ENCODE peak calls at places on chromosomes 12 and 14, in seven cellular contexts. P, K, R, Y, S, V and A are unnamed samples.

GRCh38 chr12:111314949-111315539 is 53.9 kb downstream of the PHETA1 start:
- DNase-seq in V (no peak), P (no peak), S (peak; percentile 34), Y (no peak), K (no peak), R (no peak), A (no peak)

GRCh38 chr14:22532345-22533056 is 56.5 kb downstream of the DAD1 start:
- DNase-seq in S (no peak), P (peak; percentile 49), V (no peak), R (peak; percentile 55), Y (no peak), K (no peak), A (no peak)

GRCh38 chr12:107447336-107447735 is 238.3 kb upstream of the PWP1 start:
- DNase-seq in S (no peak), R (no peak), P (no peak), V (no peak), K (no peak), Y (no peak), A (no peak)

GRCh38 chr12:1737643-1738286 is 46.9 kb downstream of the ADIPOR2 start:
- DNase-seq in V (no peak), P (no peak), R (no peak), K (no peak), Y (no peak), S (no peak), A (no peak)

GRCh38 chr12:27866382-27867101 is 86.5 kb upstream of the MANSC4 start:
- DNase-seq in R (peak; percentile 83), S (peak; percentile 68), K (no peak), P (peak; percentile 70), V (no peak), Y (no peak), A (no peak)

GRCh38 chr14:23910081-23910875 is 43.3 kb upstream of the DHRS4 start:
- DNase-seq in Y (peak; percentile 48), S (peak; percentile 88), K (peak; percentile 90), V (peak; percentile 81), R (peak; percentile 57), P (peak; percentile 48), A (peak; percentile 89)

GRCh38 chr12:5509557-5509956 is 77.6 kb downstream of the NTF3 start:
- DNase-seq in V (no peak), K (no peak), S (no peak), Y (no peak), P (no peak), R (no peak), A (no peak)

GRCh38 chr12:29429999-29430698 is 49.2 kb upstream of the ERGIC2 start:
- DNase-seq in V (no peak), R (no peak), P (no peak), S (no peak), K (peak; percentile 61), Y (peak; percentile 12), A (no peak)

GRCh38 chr12:58727526-58727925 is 192.8 kb downstream of the LRIG3 start:
- DNase-seq in R (peak; percentile 36), S (no peak), Y (no peak), K (no peak), V (no peak), P (peak; percentile 41), A (no peak)

GRCh38 chr14:71588028-71588427 is 344.2 kb upstream of the RGS6 start:
- DNase-seq in K (no peak), Y (no peak), P (peak; percentile 89), S (no peak), V (no peak), R (peak; percentile 25), A (no peak)

GRCh38 chr12:120677765-120678473 is 9.0 kb upstream of the MLEC start:
- DNase-seq in K (no peak), P (no peak), S (no peak), Y (no peak), V (no peak), R (no peak), A (no peak)

GRCh38 chr14:24411468-24412454 is 13.0 kb downstream of the NYNRIN start:
- DNase-seq in V (no peak), R (peak; percentile 72), K (peak; percentile 72), S (peak; percentile 74), Y (peak; percentile 23), P (peak; percentile 59), A (peak; percentile 59)

GRCh38 chr14:99231850-99232401 is 40.1 kb downstream of the BCL11B start:
- DNase-seq in S (no peak), P (no peak), V (peak; percentile 64), Y (peak; percentile 61), K (peak; percentile 96), R (no peak), A (peak; percentile 92)

GRCh38 chr14:89417469-89418225 is 614 bp upstream of the FOXN3 start:
- DNase-seq in R (peak; percentile 64), K (peak; percentile 77), V (no peak), S (peak; percentile 76), P (peak; percentile 33), Y (peak; percentile 42), A (peak; percentile 49)

GRCh38 chr12:94134226-94134795 is 14.1 kb upstream of the PLXNC1 start:
- DNase-seq in P (peak; percentile 62), V (no peak), Y (no peak), R (peak; percentile 60), S (peak; percentile 77), K (peak; percentile 63), A (no peak)

GRCh38 chr12:19842116-19842515 is 402.8 kb downstream of the AEBP2 start:
- DNase-seq in Y (no peak), S (no peak), V (no peak), R (no peak), K (no peak), P (no peak), A (no peak)

GRCh38 chr12:108642269-108642870 is 8.7 kb upstream of the SELPLG start:
- DNase-seq in V (no peak), R (no peak), K (no peak), S (no peak), P (no peak), Y (no peak), A (no peak)

GRCh38 chr12:51714666-51715065 is 123.6 kb downstream of the SCN8A start:
- DNase-seq in R (peak; percentile 26), P (peak; percentile 67), Y (no peak), V (no peak), S (no peak), K (peak; percentile 12), A (no peak)

GRCh38 chr12:4269279-4269991 is 4.1 kb upstream of the CCND2 start:
- DNase-seq in P (peak; percentile 29), S (peak; percentile 27), K (peak; percentile 98), R (peak; percentile 75), Y (peak; percentile 76), V (no peak), A (peak; percentile 90)

GRCh38 chr12:25784669-25785068 is 173.8 kb upstream of the RASSF8 start:
- DNase-seq in K (no peak), S (no peak), P (no peak), R (no peak), Y (no peak), V (no peak), A (no peak)

DNA sequence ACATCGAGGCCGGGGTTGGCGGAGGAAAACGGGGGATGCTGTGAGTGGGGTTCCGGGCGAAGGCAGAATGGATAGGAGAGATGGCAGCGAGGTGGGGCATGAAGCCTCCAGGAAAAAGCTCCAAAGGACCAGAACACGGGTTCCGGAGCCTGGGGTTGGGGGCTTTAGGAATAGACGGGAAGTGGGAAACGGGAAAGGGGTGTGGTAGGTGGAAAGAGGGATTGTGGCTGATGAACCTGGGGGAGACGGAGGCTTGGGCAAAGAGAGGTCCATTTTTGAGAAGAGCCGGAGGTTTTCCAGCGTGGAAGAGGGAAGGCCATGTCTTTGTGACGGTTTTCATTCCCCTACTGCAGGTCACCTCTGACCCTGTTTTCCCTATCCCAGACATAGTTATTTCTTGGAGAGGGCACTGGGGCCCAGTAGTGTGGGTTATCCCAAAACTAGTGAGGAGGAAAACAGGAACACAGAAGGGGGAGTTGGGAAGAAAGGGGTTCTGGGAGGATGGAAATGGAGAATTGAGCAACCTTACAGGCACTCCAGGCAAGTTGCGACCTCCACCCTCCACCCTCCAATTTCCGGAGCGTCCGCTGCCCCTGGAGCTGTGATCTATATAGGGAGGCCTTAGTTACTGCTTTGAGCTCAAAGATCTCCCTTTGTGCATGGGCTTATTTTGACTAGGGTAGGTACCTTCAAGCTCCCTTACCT is 1.1 kb downstream of the ATN1 start:
- DNase-seq in V (no peak), Y (no peak), S (no peak), P (no peak), K (peak; percentile 23), R (no peak), A (no peak)
- H3K18ac ChIP-seq in V (peak overlapping the region; percentile 51), Y (peak overlapping the region; percentile 86), S (peak overlapping the region; percentile 65), P (peak overlapping the region; percentile 0), K (peak overlapping the region; percentile 99), R (peak overlapping the region; percentile 91), A (no peak overlapping the region)

DNA sequence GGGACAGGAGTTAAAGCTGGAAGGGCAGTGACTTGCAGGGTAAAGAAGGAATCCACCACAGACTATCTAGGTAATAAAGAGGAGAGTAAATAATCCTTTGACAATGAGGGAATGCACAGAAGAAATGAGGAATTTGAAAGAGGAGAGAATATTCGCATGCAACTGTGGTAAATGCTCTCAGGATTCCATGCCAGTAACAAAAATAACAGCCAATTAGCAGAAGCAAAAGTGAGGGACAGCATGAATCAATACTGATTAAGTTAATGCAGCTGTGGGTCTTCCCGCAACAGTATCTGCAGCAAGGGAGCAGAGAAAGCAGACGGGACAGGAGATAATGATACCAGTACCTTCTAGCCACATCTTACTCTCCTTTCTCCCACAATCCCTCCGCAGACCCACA is 76.9 kb downstream of the KITLG start:
- DNase-seq in R (no peak), V (no peak), Y (no peak), P (no peak), K (peak; percentile 10), S (no peak), A (no peak)
- H3K23ac ChIP-seq in R (no peak overlapping the region), V (no peak overlapping the region), Y (no peak overlapping the region), P (no peak overlapping the region), K (no peak overlapping the region), S (peak overlapping the region; percentile 44), A (no peak overlapping the region)

DNA sequence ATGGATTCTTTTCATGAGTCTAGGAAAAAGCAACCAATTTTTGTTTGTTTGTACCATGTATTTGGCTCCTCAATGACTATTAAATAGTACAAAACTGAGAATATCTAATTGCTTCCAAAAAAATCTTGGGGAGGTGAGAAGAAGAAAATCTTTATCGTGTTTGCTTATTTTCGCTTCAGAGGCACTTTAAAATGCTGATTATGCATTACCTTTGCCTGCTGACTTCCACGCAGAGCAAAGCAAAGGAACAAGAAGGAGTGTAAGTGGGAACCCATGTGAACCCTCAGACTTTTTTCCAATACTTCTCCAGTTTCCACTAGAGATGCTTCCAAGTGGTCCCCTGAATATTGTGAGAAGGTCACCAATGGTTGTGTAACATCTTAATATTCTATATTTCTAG is 43.2 kb upstream of the STRN3 start:
- DNase-seq in R (no peak), Y (no peak), V (no peak), P (no peak), S (no peak), K (no peak), A (no peak)
- H2BK5ac ChIP-seq in R (no peak overlapping the region), Y (no peak overlapping the region), V (no peak overlapping the region), P (no peak overlapping the region), S (no peak overlapping the region), K (no peak overlapping the region), A (no peak overlapping the region)

GRCh38 chr12:116517431-116518045 is 41.6 kb upstream of the MAP1LC3B2 start:
- DNase-seq in Y (no peak), S (no peak), R (no peak), P (no peak), V (no peak), K (no peak), A (no peak)
- H3K18ac ChIP-seq in Y (peak overlapping the region; percentile 7), S (no peak overlapping the region), R (no peak overlapping the region), P (no peak overlapping the region), V (no peak overlapping the region), K (no peak overlapping the region), A (no peak overlapping the region)